ENCODE peak calls at places on chromosomes 5 and 9, in seven cellular contexts. Y is brain microvascular endothelial cell; I is left lung; W is HL-60; R is body of pancreas; A is IMR-90; H is CD8-positive, alpha-beta T cell. T is an unnamed sample.

GRCh38 chr5:156528673-156529072 is 201.7 kb downstream of the SGCD start:
- DNase-seq in H (no peak), W (no peak), R (no peak), Y (no peak), A (peak), I (no peak), T (no peak)

GRCh38 chr9:129262261-129262660 is 84.2 kb upstream of the IER5L start:
- DNase-seq in A (no peak), Y (no peak), R (no peak), W (no peak), I (no peak), H (no peak), T (no peak)

GRCh38 chr5:107372723-107373487 is 297.8 kb downstream of the EFNA5 start:
- DNase-seq in W (no peak), R (no peak), I (no peak), A (peak), H (no peak), Y (no peak), T (no peak)

GRCh38 chr9:136389396-136389795 is 10.6 kb downstream of the SNAPC4 start:
- DNase-seq in Y (no peak), H (no peak), I (no peak), A (no peak), R (no peak), W (no peak), T (no peak)

GRCh38 chr9:132806723-132807421 is 71.2 kb downstream of the AK8 start:
- DNase-seq in H (no peak), R (no peak), A (no peak), I (no peak), W (no peak), Y (no peak), T (no peak)

GRCh38 chr5:93164690-93165089 is 416.3 kb downstream of the NR2F1-AS1 start:
- DNase-seq in R (peak), W (no peak), Y (peak), A (peak), I (no peak), H (no peak), T (no peak)

GRCh38 chr5:73135429-73136276 is 15.3 kb downstream of the TMEM171 start:
- DNase-seq in I (no peak), A (peak), H (no peak), R (no peak), W (no peak), Y (peak), T (no peak)

GRCh38 chr5:93794954-93795353 is 53.6 kb upstream of the POU5F2 start:
- DNase-seq in A (no peak), I (no peak), Y (no peak), R (no peak), H (no peak), W (no peak), T (no peak)

GRCh38 chr9:13459071-13459470 is 179.6 kb upstream of the MPDZ start:
- DNase-seq in H (no peak), Y (no peak), R (no peak), I (no peak), W (no peak), A (no peak), T (no peak)

GRCh38 chr5:79858097-79858723 is 132.9 kb downstream of the MTX3 start:
- DNase-seq in W (peak), I (peak), H (peak), A (peak), R (peak), Y (peak), T (no peak)

GRCh38 chr9:18331808-18332209 is 142.1 kb upstream of the ADAMTSL1 start:
- DNase-seq in Y (peak), H (no peak), A (peak), W (no peak), I (no peak), R (no peak), T (no peak)

GRCh38 chr5:80703291-80703690 is 48.5 kb upstream of the DHFR start:
- DNase-seq in A (no peak), Y (no peak), H (no peak), I (no peak), W (no peak), R (no peak), T (no peak)

GRCh38 chr5:136314302-136314701 is 51.0 kb downstream of the TRPC7 start:
- DNase-seq in W (no peak), Y (no peak), A (no peak), H (no peak), R (no peak), I (no peak), T (no peak)

GRCh38 chr5:96198673-96199072 is 234.4 kb downstream of the PCSK1 start:
- DNase-seq in I (no peak), W (no peak), A (peak), H (no peak), R (no peak), Y (no peak), T (no peak)

GRCh38 chr5:74164725-74165226 is 475.8 kb downstream of the ENC1 start:
- DNase-seq in I (no peak), Y (no peak), R (no peak), W (no peak), H (no peak), A (no peak), T (no peak)

GRCh38 chr5:42242829-42243485 is 180.3 kb upstream of the GHR start:
- DNase-seq in A (no peak), I (no peak), Y (no peak), W (no peak), R (no peak), H (no peak), T (no peak)

GRCh38 chr9:113558632-113559502 is 95.3 kb downstream of the RGS3 start:
- DNase-seq in H (no peak), W (no peak), I (peak), A (peak), R (peak), Y (peak), T (no peak)
- H3K27ac ChIP-seq in H (no peak), W (no peak), I (no peak), A (peak), R (peak), Y (peak), T (no peak)

GRCh38 chr5:177327539-177328522 is 16.1 kb upstream of the MXD3 start:
- DNase-seq in I (no peak), R (peak), Y (peak), W (no peak), A (peak), H (no peak), T (no peak)

GRCh38 chr5:177329883-177330282 is 18.2 kb upstream of the MXD3 start:
- DNase-seq in A (no peak), R (peak), I (no peak), W (no peak), Y (no peak), H (no peak), T (no peak)

GRCh38 chr5:177325868-177326381 is 14.2 kb upstream of the MXD3 start:
- DNase-seq in I (no peak), H (no peak), A (no peak), R (no peak), W (no peak), Y (no peak), T (no peak)

GRCh38 chr5:177330991-177331837 is 19.5 kb upstream of the MXD3 start:
- DNase-seq in W (no peak), Y (no peak), H (no peak), I (no peak), R (no peak), A (no peak), T (no peak)

DNA sequence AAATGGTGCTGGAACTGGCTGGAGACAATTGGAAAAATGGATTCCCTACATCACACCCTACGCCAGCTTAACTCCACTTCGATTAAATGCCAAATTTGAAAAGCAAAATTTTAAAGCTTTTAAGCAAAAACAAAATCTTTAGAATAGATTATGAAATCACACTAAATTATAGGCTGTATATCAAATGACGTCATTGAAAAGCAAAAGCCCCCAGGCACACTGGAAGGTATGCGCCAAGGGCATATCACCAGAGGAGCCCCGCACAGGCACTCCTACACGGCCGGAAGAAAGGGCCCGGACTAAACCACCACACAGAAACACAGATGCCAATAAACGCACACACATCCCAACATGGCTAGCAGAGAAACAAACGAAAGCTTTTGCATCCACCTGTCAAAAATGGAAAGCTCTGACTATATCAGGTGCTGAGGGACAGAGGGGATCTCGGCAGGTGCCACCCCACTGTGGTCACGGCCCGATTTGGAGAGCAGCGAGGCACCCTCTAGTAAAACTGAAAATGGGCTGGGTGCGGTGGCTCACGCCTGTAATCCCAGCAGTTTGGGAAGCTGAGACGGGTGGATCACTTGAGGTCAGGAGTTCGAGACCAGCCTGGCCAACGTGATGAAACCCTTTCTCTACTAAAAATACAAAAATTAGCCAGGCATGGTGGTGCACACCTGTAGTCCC is 17.0 kb upstream of the MXD3 start:
- DNase-seq in I (no peak), Y (no peak), A (no peak), R (no peak), W (no peak), H (no peak), T (no peak)
- H3K27ac ChIP-seq in I (no peak), Y (no peak), A (no peak), R (peak), W (no peak), H (no peak), T (no peak)

DNA sequence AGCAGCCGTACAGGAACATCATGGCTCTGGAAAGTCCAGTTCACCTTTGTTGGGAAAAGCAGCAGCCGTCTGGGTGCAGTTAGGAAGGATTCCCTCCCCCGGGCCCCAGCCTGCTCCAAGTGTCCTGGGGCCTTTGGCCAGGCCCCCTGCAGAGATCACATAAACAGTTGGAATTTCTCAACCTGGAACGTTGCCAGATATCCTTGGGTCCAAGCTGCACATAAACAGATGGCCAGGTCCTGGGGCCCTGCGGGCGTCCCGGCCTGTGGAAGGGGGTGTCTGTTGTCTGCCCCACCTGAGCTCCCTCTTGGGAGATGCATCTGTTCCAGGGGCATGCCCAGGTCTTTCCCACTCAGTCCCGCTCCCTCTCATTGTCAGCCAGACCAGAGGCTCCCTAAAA is 92.7 kb downstream of the COL5A1 start:
- DNase-seq in Y (peak), R (peak), W (no peak), I (no peak), A (peak), H (no peak), T (no peak)
- H3K27ac ChIP-seq in Y (no peak), R (no peak), W (no peak), I (no peak), A (peak), H (no peak), T (no peak)

GRCh38 chr9:6715755-6716643 is 41.8 kb upstream of the KDM4C start:
- DNase-seq in H (peak), R (peak), W (peak), I (peak), Y (peak), A (no peak), T (no peak)
- H3K27ac ChIP-seq in H (peak), R (peak), W (no peak), I (peak), Y (no peak), A (no peak), T (no peak)

T was measured in epithelial cell of prostate.